ENCODE peak calls at places on chromosomes 16 and 17, in four cellular contexts. T is naive B cell; E is stimulated activated CD4-positive, alpha-beta T cell treated with anti-CD3 and anti-CD28 coated beads, Interleukin-1b, Interleukin-23, amount 100 ng/mL, for 24 hours; I is effector memory CD8-positive, alpha-beta T cell. M is an unnamed sample.

GRCh38 chr16:3256876-3257465 is 538 bp upstream of the MEFV start:
- DNase-seq in T (no peak), E (no peak), I (no peak), M (no peak)

GRCh38 chr17:2438823-2439222 is 38.0 kb upstream of the MNT start:
- DNase-seq in T (no peak), E (no peak), I (no peak), M (no peak)

GRCh38 chr16:68985855-68986254 is 119.6 kb upstream of the HAS3 start:
- DNase-seq in T (no peak), E (no peak), I (no peak), M (no peak)

GRCh38 chr16:46822270-46822669 is 8.7 kb downstream of the C16orf87 start:
- DNase-seq in T (no peak), E (peak), I (no peak), M (no peak)

GRCh38 chr16:66308096-66308495 is 58.4 kb upstream of the CDH5 start:
- DNase-seq in T (no peak), E (no peak), I (no peak), M (no peak)

GRCh38 chr16:22664561-22664997 is 149.4 kb upstream of the HS3ST2 start:
- DNase-seq in T (no peak), E (no peak), I (no peak), M (no peak)

GRCh38 chr16:85270365-85270764 is 158.1 kb upstream of the CIBAR2 start:
- DNase-seq in T (no peak), E (no peak), I (no peak), M (no peak)

GRCh38 chr17:80279895-80280294 is 19.2 kb downstream of the RNF213 start:
- DNase-seq in T (no peak), E (no peak), I (no peak), M (no peak)

GRCh38 chr17:78759969-78760352 is 22.1 kb downstream of the CYTH1 start:
- DNase-seq in T (peak), E (no peak), I (no peak), M (no peak)

GRCh38 chr17:48907713-48908046 is 527 bp upstream of the UBE2Z start:
- DNase-seq in T (no peak), E (no peak), I (no peak), M (no peak)

GRCh38 chr17:17364338-17364667 is 61.1 kb downstream of the NT5M start:
- DNase-seq in T (no peak), E (no peak), I (no peak), M (no peak)

GRCh38 chr16:57588821-57589220 is 39.6 kb upstream of the ADGRG1 start:
- DNase-seq in T (no peak), E (no peak), I (no peak), M (no peak)

GRCh38 chr16:90044111-90044551 is 24.9 kb upstream of the DBNDD1 start:
- DNase-seq in T (no peak), E (no peak), I (no peak), M (no peak)

GRCh38 chr17:185445-186138 is 4.1 kb upstream of the DOC2B start:
- DNase-seq in T (no peak), E (peak), I (no peak), M (no peak)

GRCh38 chr17:59377410-59377809 is 46.0 kb downstream of the YPEL2 start:
- DNase-seq in T (no peak), E (no peak), I (no peak), M (no peak)

GRCh38 chr17:52064791-52065211 is 93.7 kb downstream of the CA10 start:
- DNase-seq in T (no peak), E (no peak), I (no peak), M (no peak)

GRCh38 chr17:70938311-70938710 is 769.0 kb downstream of the KCNJ2 start:
- DNase-seq in T (no peak), E (no peak), I (no peak), M (no peak)

GRCh38 chr16:10578474-10579316 is 1.7 kb downstream of the EMP2 start:
- DNase-seq in T (no peak), E (no peak), I (no peak), M (no peak)

GRCh38 chr16:81275064-81275532 is 36.6 kb downstream of the BCO1 start:
- DNase-seq in T (no peak), E (no peak), I (no peak), M (no peak)

GRCh38 chr17:48542114-48542955 is 2.6 kb downstream of the HOXB2 start:
- DNase-seq in T (peak), E (no peak), I (peak), M (peak)

GRCh38 chr16:87410958-87411357 is 18.8 kb downstream of the MAP1LC3B start:
- DNase-seq in T (no peak), E (no peak), I (no peak), M (no peak)

GRCh38 chr17:7237761-7238417 is 1.4 kb downstream of the PHF23 start:
- DNase-seq in T (peak), E (peak), I (peak), M (peak)

GRCh38 chr16:16062023-16062932 is 112.9 kb downstream of the ABCC1 start:
- DNase-seq in T (no peak), E (no peak), I (peak), M (peak)

GRCh38 chr17:28578246-28579195 is 1.8 kb upstream of the ALDOC start:
- DNase-seq in T (no peak), E (no peak), I (no peak), M (no peak)